ENCODE peak calls at places on chromosomes 11 and 22, in five cellular contexts. T, A, X, P and Y are unnamed samples.

GRCh38 chr22:45574069-45574703 is 71.5 kb downstream of the FBLN1 start:
- DNase-seq in T (no peak), A (no peak), X (no peak), P (no peak), Y (no peak)

GRCh38 chr11:103395612-103396011 is 286.4 kb downstream of the DYNC2H1 start:
- DNase-seq in T (no peak), A (peak), X (peak), P (no peak), Y (no peak)

GRCh38 chr22:26656896-26657851 is at the start of gene MIAT:
- DNase-seq in T (peak), A (peak), X (no peak), P (no peak), Y (no peak)

GRCh38 chr22:37230673-37231405 is 13.2 kb downstream of the RAC2 start:
- DNase-seq in T (peak), A (no peak), X (no peak), P (no peak), Y (no peak)

GRCh38 chr11:114171257-114172054 is 111.9 kb downstream of the ZBTB16 start:
- DNase-seq in T (no peak), A (no peak), X (no peak), P (peak), Y (no peak)

GRCh38 chr11:134560066-134560465 is 148.0 kb upstream of the B3GAT1 start:
- DNase-seq in T (no peak), A (no peak), X (no peak), P (peak), Y (no peak)

GRCh38 chr22:30246962-30247376 is 410 bp upstream of the LIF start:
- DNase-seq in T (no peak), A (no peak), X (no peak), P (no peak), Y (no peak)

GRCh38 chr22:49255741-49256318 is 571.8 kb downstream of the BRD1 start:
- DNase-seq in T (no peak), A (no peak), X (no peak), P (no peak), Y (no peak)

GRCh38 chr11:57762235-57762866 is 749 bp downstream of the CTNND1 start:
- DNase-seq in T (no peak), A (no peak), X (no peak), P (no peak), Y (no peak)

GRCh38 chr11:12864316-12865156 is 144.6 kb upstream of the RASSF10 start:
- DNase-seq in T (no peak), A (peak), X (peak), P (no peak), Y (no peak)

GRCh38 chr22:28282346-28282745 is 363.3 kb upstream of the PITPNB start:
- DNase-seq in T (no peak), A (peak), X (peak), P (no peak), Y (no peak)

GRCh38 chr11:64672875-64673274 is 50.1 kb downstream of the NRXN2 start:
- DNase-seq in T (no peak), A (no peak), X (no peak), P (no peak), Y (no peak)

GRCh38 chr22:46617250-46618103 is 2.7 kb upstream of the GRAMD4 start:
- DNase-seq in T (no peak), A (no peak), X (peak), P (no peak), Y (no peak)

GRCh38 chr11:92125316-92125715 is 99.3 kb upstream of the FAT3 start:
- DNase-seq in T (no peak), A (peak), X (peak), P (no peak), Y (no peak)

GRCh38 chr22:32823024-32823730 is 21.7 kb downstream of the TIMP3 start:
- DNase-seq in T (no peak), A (peak), X (no peak), P (no peak), Y (peak)

GRCh38 chr22:39527481-39527961 is 5.0 kb downstream of the RPS19BP1 start:
- DNase-seq in T (no peak), A (no peak), X (no peak), P (no peak), Y (no peak)

GRCh38 chr11:19551454-19551853 is 161.2 kb upstream of the NAV2 start:
- DNase-seq in T (no peak), A (no peak), X (no peak), P (no peak), Y (no peak)

GRCh38 chr22:31350410-31350863 is 4.3 kb upstream of the PATZ1 start:
- DNase-seq in T (no peak), A (no peak), X (no peak), P (no peak), Y (no peak)

GRCh38 chr11:17603056-17603825 is 56.2 kb downstream of the OTOG start:
- DNase-seq in T (no peak), A (no peak), X (no peak), P (no peak), Y (no peak)